ENCODE peak calls at places on chromosomes 4 and X, in ten cellular contexts. One of them, this sample, is unnamed.

GRCh38 chr4:53541577-53542206 is 49.6 kb downstream of the LNX1 start:
- DNase-seq in GM23248: peak; percentile 95
- DNase-seq in neuronal stem cell: no peak
- DNase-seq in H1: no peak
- DNase-seq in fibroblast of lung: peak; percentile 96
- DNase-seq in endothelial cell of umbilical vein: peak; percentile 84
- DNase-seq in mesendoderm: no peak
- DNase-seq in IMR-90: peak; percentile 95
- DNase-seq in HCT116: no peak
- DNase-seq in colonic mucosa: no peak
- DNase-seq in this sample: no peak

GRCh38 chr4:132003593-132003992 is 1145.5 kb upstream of the PCDH10 start:
- DNase-seq in IMR-90: no peak
- DNase-seq in neuronal stem cell: peak; percentile 6
- DNase-seq in GM23248: no peak
- DNase-seq in fibroblast of lung: no peak
- DNase-seq in mesendoderm: no peak
- DNase-seq in HCT116: no peak
- DNase-seq in H1: no peak
- DNase-seq in colonic mucosa: no peak
- DNase-seq in endothelial cell of umbilical vein: no peak
- DNase-seq in this sample: no peak

GRCh38 chr4:69984030-69984443 is 11.7 kb upstream of the STATH start:
- DNase-seq in endothelial cell of umbilical vein: peak; percentile 29
- DNase-seq in HCT116: no peak
- DNase-seq in colonic mucosa: no peak
- DNase-seq in GM23248: no peak
- DNase-seq in mesendoderm: no peak
- DNase-seq in fibroblast of lung: peak; percentile 58
- DNase-seq in H1: no peak
- DNase-seq in IMR-90: no peak
- DNase-seq in neuronal stem cell: no peak
- DNase-seq in this sample: no peak

GRCh38 chr4:27087306-27088045 is 226.8 kb downstream of the STIM2 start:
- DNase-seq in GM23248: no peak
- DNase-seq in endothelial cell of umbilical vein: no peak
- DNase-seq in H1: no peak
- DNase-seq in neuronal stem cell: no peak
- DNase-seq in IMR-90: no peak
- DNase-seq in mesendoderm: peak; percentile 61
- DNase-seq in colonic mucosa: no peak
- DNase-seq in fibroblast of lung: no peak
- DNase-seq in HCT116: no peak
- DNase-seq in this sample: no peak

GRCh38 chr4:88439161-88439760 is 17.7 kb upstream of the HERC5 start:
- DNase-seq in colonic mucosa: no peak
- DNase-seq in GM23248: no peak
- DNase-seq in HCT116: no peak
- DNase-seq in fibroblast of lung: no peak
- DNase-seq in endothelial cell of umbilical vein: no peak
- DNase-seq in mesendoderm: peak; percentile 95
- DNase-seq in IMR-90: no peak
- DNase-seq in H1: no peak
- DNase-seq in neuronal stem cell: no peak
- DNase-seq in this sample: no peak

GRCh38 chrX:153968754-153969124 is 2.9 kb downstream of the HCFC1 start:
- DNase-seq in fibroblast of lung: peak; percentile 29
- DNase-seq in colonic mucosa: no peak
- DNase-seq in GM23248: peak; percentile 53
- DNase-seq in endothelial cell of umbilical vein: no peak
- DNase-seq in mesendoderm: peak; percentile 45
- DNase-seq in H1: no peak
- DNase-seq in HCT116: no peak
- DNase-seq in neuronal stem cell: no peak
- DNase-seq in IMR-90: no peak
- DNase-seq in this sample: peak; percentile 75

GRCh38 chrX:37802028-37802427 is 22.2 kb downstream of the CYBB start:
- DNase-seq in HCT116: no peak
- DNase-seq in GM23248: no peak
- DNase-seq in endothelial cell of umbilical vein: no peak
- DNase-seq in H1: no peak
- DNase-seq in IMR-90: no peak
- DNase-seq in colonic mucosa: no peak
- DNase-seq in neuronal stem cell: no peak
- DNase-seq in mesendoderm: no peak
- DNase-seq in fibroblast of lung: peak; percentile 1
- DNase-seq in this sample: no peak

GRCh38 chrX:66074920-66075879 is 35.3 kb upstream of the VSIG4 start:
- DNase-seq in mesendoderm: no peak
- DNase-seq in colonic mucosa: peak; percentile 23
- DNase-seq in IMR-90: no peak
- DNase-seq in fibroblast of lung: no peak
- DNase-seq in H1: no peak
- DNase-seq in neuronal stem cell: no peak
- DNase-seq in GM23248: no peak
- DNase-seq in endothelial cell of umbilical vein: no peak
- DNase-seq in HCT116: no peak
- DNase-seq in this sample: peak; percentile 58

GRCh38 chr4:21118301-21118700 is 418.0 kb downstream of the PACRGL start:
- DNase-seq in HCT116: no peak
- DNase-seq in endothelial cell of umbilical vein: no peak
- DNase-seq in GM23248: no peak
- DNase-seq in colonic mucosa: no peak
- DNase-seq in IMR-90: no peak
- DNase-seq in mesendoderm: no peak
- DNase-seq in neuronal stem cell: no peak
- DNase-seq in H1: no peak
- DNase-seq in fibroblast of lung: no peak
- DNase-seq in this sample: no peak

GRCh38 chrX:133699023-133699728 is 283.9 kb upstream of the GPC4 start:
- DNase-seq in colonic mucosa: no peak
- DNase-seq in mesendoderm: no peak
- DNase-seq in GM23248: no peak
- DNase-seq in endothelial cell of umbilical vein: no peak
- DNase-seq in neuronal stem cell: no peak
- DNase-seq in H1: no peak
- DNase-seq in IMR-90: no peak
- DNase-seq in fibroblast of lung: no peak
- DNase-seq in HCT116: no peak
- DNase-seq in this sample: no peak

GRCh38 chr4:167868163-167868562 is 224.2 kb upstream of the ANXA10 start:
- DNase-seq in mesendoderm: no peak
- DNase-seq in GM23248: peak; percentile 13
- DNase-seq in neuronal stem cell: no peak
- DNase-seq in endothelial cell of umbilical vein: peak; percentile 9
- DNase-seq in fibroblast of lung: peak; percentile 19
- DNase-seq in H1: no peak
- DNase-seq in HCT116: no peak
- DNase-seq in IMR-90: peak; percentile 34
- DNase-seq in colonic mucosa: no peak
- DNase-seq in this sample: no peak

GRCh38 chrX:64975491-64975890 is 759 bp downstream of the ZC4H2 start:
- DNase-seq in IMR-90: no peak
- DNase-seq in fibroblast of lung: peak; percentile 10
- DNase-seq in H1: peak; percentile 57
- DNase-seq in endothelial cell of umbilical vein: peak; percentile 47
- DNase-seq in mesendoderm: peak; percentile 68
- DNase-seq in neuronal stem cell: peak; percentile 29
- DNase-seq in GM23248: peak; percentile 62
- DNase-seq in HCT116: no peak
- DNase-seq in colonic mucosa: peak; percentile 41
- DNase-seq in this sample: peak; percentile 68

GRCh38 chrX:149286940-149287349 is 218.2 kb downstream of the IDS start:
- DNase-seq in IMR-90: peak; percentile 31
- DNase-seq in fibroblast of lung: peak; percentile 20
- DNase-seq in GM23248: peak; percentile 39
- DNase-seq in endothelial cell of umbilical vein: peak; percentile 51
- DNase-seq in H1: peak; percentile 42
- DNase-seq in HCT116: peak; percentile 12
- DNase-seq in neuronal stem cell: peak; percentile 42
- DNase-seq in mesendoderm: peak; percentile 50
- DNase-seq in colonic mucosa: peak; percentile 25
- DNase-seq in this sample: no peak
- H3K4me1 ChIP-seq in IMR-90: no peaks in the 10 kb centered on the region
- H3K4me1 ChIP-seq in fibroblast of lung: no peaks in the 10 kb centered on the region
- H3K4me1 ChIP-seq in GM23248: no peaks in the 10 kb centered on the region
- H3K4me1 ChIP-seq in endothelial cell of umbilical vein: no peaks in the 10 kb centered on the region
- H3K4me1 ChIP-seq in H1: no peaks in the 10 kb centered on the region
- H3K4me1 ChIP-seq in HCT116: no peaks in the 10 kb centered on the region
- H3K4me1 ChIP-seq in neuronal stem cell: no peaks in the 10 kb centered on the region
- H3K4me1 ChIP-seq in mesendoderm: no peaks in the 10 kb centered on the region
- H3K4me1 ChIP-seq in colonic mucosa: no peaks in the 10 kb centered on the region
- H3K4me1 ChIP-seq in this sample: no peaks in the 10 kb centered on the region

DNA sequence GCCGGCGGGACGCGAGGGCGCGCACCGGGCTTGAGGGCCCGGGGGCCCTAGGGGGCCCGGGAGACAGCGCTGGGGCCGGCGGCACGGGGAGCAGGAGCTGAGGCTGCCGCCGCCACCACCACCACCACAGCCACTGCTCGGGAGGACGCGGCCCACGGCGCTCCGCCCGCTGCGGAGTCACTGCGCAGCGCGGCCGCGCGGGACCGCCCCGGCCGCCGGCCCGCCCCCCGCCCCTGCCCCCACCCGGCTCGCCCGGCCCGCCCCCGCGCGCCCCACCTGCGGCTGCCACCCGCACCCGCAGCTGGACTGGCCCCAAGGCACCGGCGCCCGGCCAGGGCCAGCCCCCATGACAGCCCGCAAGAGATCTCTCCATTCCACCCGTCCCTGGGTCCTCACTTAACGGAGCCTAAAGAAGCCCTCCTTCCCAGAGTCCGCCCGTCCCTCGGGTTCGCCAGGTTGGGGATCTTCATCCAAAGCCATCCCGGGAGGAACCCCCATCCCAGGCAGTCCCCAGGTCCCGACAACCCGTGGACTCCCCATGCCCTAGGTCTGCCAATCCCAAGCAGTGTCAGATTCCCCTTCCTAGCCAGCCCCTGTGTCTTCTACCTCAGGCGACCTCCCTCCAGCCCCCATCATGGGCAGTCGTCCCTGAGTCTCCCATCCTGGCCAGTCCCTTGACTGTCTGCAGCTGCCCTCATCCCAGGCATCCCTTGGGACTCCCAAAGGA is 40.0 kb upstream of the IQSEC2 start:
- DNase-seq in fibroblast of lung: no peak
- DNase-seq in endothelial cell of umbilical vein: no peak
- DNase-seq in GM23248: peak; percentile 42
- DNase-seq in IMR-90: no peak
- DNase-seq in HCT116: no peak
- DNase-seq in colonic mucosa: no peak
- DNase-seq in mesendoderm: no peak
- DNase-seq in H1: no peak
- DNase-seq in neuronal stem cell: no peak
- DNase-seq in this sample: no peak
- H3K4me3 ChIP-seq in fibroblast of lung: peak overlapping the region; percentile 58
- H3K4me3 ChIP-seq in endothelial cell of umbilical vein: no peak overlapping the region
- H3K4me3 ChIP-seq in GM23248: peak overlapping the region; percentile 72
- H3K4me3 ChIP-seq in IMR-90: peak overlapping the region; percentile 61
- H3K4me3 ChIP-seq in HCT116: peak overlapping the region; percentile 62
- H3K4me3 ChIP-seq in colonic mucosa: peak overlapping the region; percentile 50
- H3K4me3 ChIP-seq in mesendoderm: no peak overlapping the region
- H3K4me3 ChIP-seq in H1: peak overlapping the region; percentile 51
- H3K4me3 ChIP-seq in neuronal stem cell: peak overlapping the region; percentile 43
- H3K4me3 ChIP-seq in this sample: peak overlapping the region; percentile 66

DNA sequence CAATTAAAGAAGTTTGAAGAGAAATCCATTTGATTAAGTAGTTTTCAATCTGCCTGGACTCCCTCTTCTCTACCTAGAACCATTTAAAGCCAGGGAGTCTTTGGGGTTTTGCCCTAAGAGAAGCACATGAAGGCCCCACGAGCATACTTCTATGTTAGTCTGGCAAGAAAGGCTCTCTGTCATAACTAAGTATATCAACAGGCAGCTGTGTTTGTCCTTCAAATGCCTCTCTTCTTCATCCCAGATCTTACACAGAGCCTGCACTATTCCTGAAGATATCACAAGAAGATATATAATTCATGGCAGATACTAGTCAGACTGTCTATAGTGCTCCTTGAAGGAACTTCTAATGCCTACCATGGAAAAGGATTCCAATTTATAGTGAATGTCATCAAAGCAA is 206.2 kb downstream of the PRDM5 start:
- DNase-seq in mesendoderm: no peak
- DNase-seq in fibroblast of lung: no peak
- DNase-seq in HCT116: no peak
- DNase-seq in colonic mucosa: no peak
- DNase-seq in IMR-90: no peak
- DNase-seq in H1: no peak
- DNase-seq in endothelial cell of umbilical vein: no peak
- DNase-seq in GM23248: no peak
- DNase-seq in neuronal stem cell: no peak
- DNase-seq in this sample: no peak
- H3K9ac ChIP-seq in mesendoderm: no peak overlapping the region
- H3K9ac ChIP-seq in fibroblast of lung: no peak overlapping the region
- H3K9ac ChIP-seq in HCT116: no peak overlapping the region
- H3K9ac ChIP-seq in colonic mucosa: no peak overlapping the region
- H3K9ac ChIP-seq in IMR-90: no peak overlapping the region
- H3K9ac ChIP-seq in H1: no peak overlapping the region
- H3K9ac ChIP-seq in endothelial cell of umbilical vein: no peak overlapping the region
- H3K9ac ChIP-seq in GM23248: no peak overlapping the region
- H3K9ac ChIP-seq in neuronal stem cell: no peak overlapping the region
- H3K9ac ChIP-seq in this sample: no peak overlapping the region

GRCh38 chrX:43618376-43619205 is 37.5 kb upstream of the MAOA start:
- DNase-seq in neuronal stem cell: peak; percentile 6
- DNase-seq in GM23248: no peak
- DNase-seq in HCT116: no peak
- DNase-seq in fibroblast of lung: no peak
- DNase-seq in endothelial cell of umbilical vein: no peak
- DNase-seq in mesendoderm: peak; percentile 59
- DNase-seq in colonic mucosa: peak; percentile 45
- DNase-seq in IMR-90: no peak
- DNase-seq in H1: no peak
- DNase-seq in this sample: no peak
- H3K4me1 ChIP-seq in neuronal stem cell: no peaks in the 10 kb centered on the region
- H3K4me1 ChIP-seq in GM23248: no peaks in the 10 kb centered on the region
- H3K4me1 ChIP-seq in HCT116: no peaks in the 10 kb centered on the region
- H3K4me1 ChIP-seq in fibroblast of lung: no peaks in the 10 kb centered on the region
- H3K4me1 ChIP-seq in endothelial cell of umbilical vein: no peaks in the 10 kb centered on the region
- H3K4me1 ChIP-seq in mesendoderm: no peaks in the 10 kb centered on the region
- H3K4me1 ChIP-seq in colonic mucosa: no peaks in the 10 kb centered on the region
- H3K4me1 ChIP-seq in IMR-90: no peaks in the 10 kb centered on the region
- H3K4me1 ChIP-seq in H1: no peaks in the 10 kb centered on the region
- H3K4me1 ChIP-seq in this sample: no peaks in the 10 kb centered on the region

GRCh38 chr4:24980064-24980690 is 50.6 kb downstream of the LGI2 start:
- DNase-seq in mesendoderm: peak; percentile 65
- DNase-seq in fibroblast of lung: peak; percentile 59
- DNase-seq in H1: peak; percentile 67
- DNase-seq in HCT116: peak; percentile 61
- DNase-seq in neuronal stem cell: peak; percentile 54
- DNase-seq in colonic mucosa: peak; percentile 61
- DNase-seq in IMR-90: peak; percentile 62
- DNase-seq in GM23248: peak; percentile 91
- DNase-seq in endothelial cell of umbilical vein: peak; percentile 90
- DNase-seq in this sample: no peak
- H3K4me3 ChIP-seq in mesendoderm: no peak overlapping the region
- H3K4me3 ChIP-seq in fibroblast of lung: no peak overlapping the region
- H3K4me3 ChIP-seq in H1: no peak overlapping the region
- H3K4me3 ChIP-seq in HCT116: peak overlapping the region; percentile 4
- H3K4me3 ChIP-seq in neuronal stem cell: no peak overlapping the region
- H3K4me3 ChIP-seq in colonic mucosa: no peak overlapping the region
- H3K4me3 ChIP-seq in IMR-90: no peak overlapping the region
- H3K4me3 ChIP-seq in GM23248: peak overlapping the region; percentile 66
- H3K4me3 ChIP-seq in endothelial cell of umbilical vein: peak overlapping the region; percentile 53
- H3K4me3 ChIP-seq in this sample: peak overlapping the region; percentile 32

GRCh38 chr4:188439641-188440311 is 300.5 kb downstream of the TRIML1 start:
- DNase-seq in HCT116: no peak
- DNase-seq in colonic mucosa: no peak
- DNase-seq in mesendoderm: no peak
- DNase-seq in H1: no peak
- DNase-seq in IMR-90: peak; percentile 38
- DNase-seq in endothelial cell of umbilical vein: no peak
- DNase-seq in fibroblast of lung: no peak
- DNase-seq in neuronal stem cell: no peak
- DNase-seq in GM23248: peak; percentile 2
- DNase-seq in this sample: no peak
- H3K9ac ChIP-seq in HCT116: no peak overlapping the region
- H3K9ac ChIP-seq in colonic mucosa: no peak overlapping the region
- H3K9ac ChIP-seq in mesendoderm: no peak overlapping the region
- H3K9ac ChIP-seq in H1: no peak overlapping the region
- H3K9ac ChIP-seq in IMR-90: no peak overlapping the region
- H3K9ac ChIP-seq in endothelial cell of umbilical vein: no peak overlapping the region
- H3K9ac ChIP-seq in fibroblast of lung: no peak overlapping the region
- H3K9ac ChIP-seq in neuronal stem cell: no peak overlapping the region
- H3K9ac ChIP-seq in GM23248: no peak overlapping the region
- H3K9ac ChIP-seq in this sample: no peak overlapping the region